ENCODE peak calls at places on chromosomes 6 and 20, in nine cellular contexts. L is H4, D is cardiac muscle cell, U is amygdala, X is pancreas, N is MM.1S, T is NAMALWA, Y is Kasumi-1, F is left ventricle myocardium inferior. S is an unnamed sample.

GRCh38 chr6:36716476-36717093 is 19.0 kb downstream of the RAB44 start:
- DNase-seq in Y (no peak), X (no peak), D (no peak), L (no peak), T (no peak), N (no peak), F (no peak), U (no peak), S (no peak)

GRCh38 chr6:157233686-157234085 is 89.6 kb downstream of the TMEM242 start:
- DNase-seq in T (no peak), N (no peak), Y (no peak), F (no peak), D (no peak), U (no peak), L (no peak), X (no peak), S (no peak)

GRCh38 chr6:68196645-68197044 is 438.4 kb upstream of the ADGRB3 start:
- DNase-seq in L (peak), T (peak), U (no peak), F (no peak), Y (peak), N (peak), X (no peak), D (peak), S (no peak)

GRCh38 chr20:41058007-41058673 is 29.5 kb downstream of the TOP1 start:
- DNase-seq in Y (no peak), F (no peak), N (no peak), U (peak), X (no peak), D (peak), T (no peak), L (peak), S (no peak)

GRCh38 chr6:5772634-5773230 is 234.0 kb downstream of the NRN1 start:
- DNase-seq in T (no peak), U (no peak), D (no peak), F (no peak), Y (no peak), L (no peak), N (no peak), X (no peak), S (no peak)

GRCh38 chr6:109002100-109002697 is 92.4 kb downstream of the SESN1 start:
- DNase-seq in X (no peak), N (no peak), T (no peak), F (no peak), L (no peak), D (peak), U (no peak), Y (no peak), S (no peak)

GRCh38 chr20:10662661-10663458 is 10.9 kb downstream of the JAG1 start:
- DNase-seq in L (no peak), U (no peak), N (no peak), X (no peak), Y (peak), F (no peak), T (no peak), D (no peak), S (no peak)

GRCh38 chr20:14778096-14778495 is 440.7 kb upstream of the FLRT3 start:
- DNase-seq in T (no peak), L (no peak), U (no peak), D (no peak), X (no peak), N (no peak), Y (no peak), F (no peak), S (no peak)

GRCh38 chr20:64192406-64192805 is 28.2 kb downstream of the MYT1 start:
- DNase-seq in Y (no peak), L (no peak), T (no peak), N (no peak), F (no peak), D (no peak), U (no peak), X (no peak), S (no peak)

GRCh38 chr20:32153156-32153665 is 43.7 kb downstream of the TM9SF4 start:
- DNase-seq in Y (no peak), T (no peak), X (peak), F (no peak), D (no peak), U (no peak), L (no peak), N (no peak), S (no peak)

S was measured in kidney.